ENCODE peak calls at places on chromosome 12, in four cellular contexts. Y, R, K and I are unnamed samples.

GRCh38 chr12:132392389-132393244 is 63.2 kb upstream of the GALNT9 start:
- DNase-seq in Y (no peak), R (no peak), K (no peak), I (no peak)

GRCh38 chr12:115185529-115185928 is 501.6 kb upstream of the TBX3 start:
- DNase-seq in Y (no peak), R (no peak), K (no peak), I (no peak)

GRCh38 chr12:1474567-1475153 is 119.7 kb downstream of the FBXL14 start:
- DNase-seq in Y (no peak), R (no peak), K (no peak), I (peak; percentile 64)

GRCh38 chr12:123532808-123533649 is 490 bp downstream of the RILPL1 start:
- DNase-seq in Y (peak; percentile 71), R (peak; percentile 27), K (peak; percentile 54), I (peak; percentile 76)

GRCh38 chr12:43316506-43316905 is 235.5 kb downstream of the ADAMTS20 start:
- DNase-seq in Y (no peak), R (no peak), K (no peak), I (no peak)

GRCh38 chr12:118107026-118107425 is 3.2 kb upstream of the VSIG10 start:
- DNase-seq in Y (no peak), R (peak; percentile 33), K (no peak), I (no peak)

GRCh38 chr12:115160290-115161108 is 476.5 kb upstream of the TBX3 start:
- DNase-seq in Y (no peak), R (no peak), K (no peak), I (no peak)

GRCh38 chr12:88816201-88816600 is 235.9 kb upstream of the KITLG start:
- DNase-seq in Y (no peak), R (no peak), K (no peak), I (no peak)

GRCh38 chr12:122090759-122091535 is 12.4 kb downstream of the MLXIP start:
- DNase-seq in Y (no peak), R (no peak), K (no peak), I (no peak)

GRCh38 chr12:117084405-117085317 is 14.6 kb downstream of the TESC start:
- DNase-seq in Y (no peak), R (peak; percentile 23), K (no peak), I (no peak)

GRCh38 chr12:57993834-57994233 is 52.5 kb downstream of the ATP23 start:
- DNase-seq in Y (no peak), R (no peak), K (no peak), I (no peak)

GRCh38 chr12:122963928-122964240 is 2.4 kb downstream of the ABCB9 start:
- DNase-seq in Y (no peak), R (no peak), K (no peak), I (no peak)

GRCh38 chr12:10497602-10498001 is 8.1 kb upstream of the EIF2S3B start:
- DNase-seq in Y (no peak), R (no peak), K (no peak), I (no peak)

GRCh38 chr12:43812926-43813325 is 6.8 kb upstream of the TWF1 start:
- DNase-seq in Y (no peak), R (no peak), K (no peak), I (no peak)

GRCh38 chr12:121365416-121366062 is 13.3 kb upstream of the ANAPC5 start:
- DNase-seq in Y (no peak), R (no peak), K (peak; percentile 21), I (no peak)

GRCh38 chr12:25004447-25004846 is 55.5 kb upstream of the BCAT1 start:
- DNase-seq in Y (no peak), R (no peak), K (no peak), I (no peak)

GRCh38 chr12:103273645-103274044 is 222.1 kb downstream of the C12orf42 start:
- DNase-seq in Y (no peak), R (no peak), K (no peak), I (no peak)

GRCh38 chr12:124456652-124457152 is 110.7 kb downstream of the NCOR2 start:
- DNase-seq in Y (no peak), R (no peak), K (no peak), I (no peak)

GRCh38 chr12:100926669-100927248 is 132.2 kb downstream of the ANO4 start:
- DNase-seq in Y (peak; percentile 66), R (peak; percentile 25), K (no peak), I (peak; percentile 94)

GRCh38 chr12:132338781-132339180 is 9.4 kb upstream of the GALNT9 start:
- DNase-seq in Y (no peak), R (no peak), K (no peak), I (no peak)

GRCh38 chr12:1003600-1004271 is 12.7 kb downstream of the ERC1 start:
- DNase-seq in Y (no peak), R (peak; percentile 15), K (no peak), I (no peak)

GRCh38 chr12:70638639-70639349 is 1.6 kb upstream of the PTPRB start:
- DNase-seq in Y (no peak), R (no peak), K (no peak), I (no peak)

GRCh38 chr12:7905071-7905470 is 30.9 kb downstream of the SLC2A3 start:
- DNase-seq in Y (no peak), R (no peak), K (no peak), I (no peak)

GRCh38 chr12:14280921-14281320 is 84.6 kb upstream of the ATF7IP start:
- DNase-seq in Y (no peak), R (no peak), K (no peak), I (no peak)

GRCh38 chr12:58640314-58640713 is 280.0 kb downstream of the LRIG3 start:
- DNase-seq in Y (no peak), R (no peak), K (no peak), I (no peak)

GRCh38 chr12:25493682-25494081 is 59.4 kb downstream of the LMNTD1 start:
- DNase-seq in Y (no peak), R (no peak), K (no peak), I (peak; percentile 12)

GRCh38 chr12:112855375-112855774 is 51.4 kb upstream of the OAS1 start:
- DNase-seq in Y (peak; percentile 40), R (peak; percentile 15), K (no peak), I (peak; percentile 80)

GRCh38 chr12:121791671-121792496 is 1.6 kb downstream of the RHOF start:
- DNase-seq in Y (no peak), R (peak; percentile 91), K (no peak), I (no peak)

DNA sequence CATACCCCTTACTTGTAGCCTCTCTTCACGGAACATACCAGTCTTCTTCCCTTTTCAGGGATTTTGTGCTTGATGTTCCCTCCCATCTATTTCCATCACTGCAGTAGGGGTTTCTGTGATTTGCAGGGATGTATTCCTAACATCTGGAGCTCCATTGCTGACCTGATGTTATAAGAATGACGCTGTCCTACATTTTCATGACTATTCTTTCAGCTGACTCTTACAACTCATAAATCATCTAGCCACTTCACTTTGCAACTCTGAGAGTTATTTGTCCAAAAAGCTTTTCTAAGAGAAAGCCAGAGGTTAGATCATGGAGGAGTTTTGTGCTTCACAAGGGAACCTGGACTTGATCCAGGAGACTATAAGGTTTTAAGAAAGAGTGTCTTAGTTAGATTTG is 116.6 kb upstream of the FAR2 start:
- DNase-seq in Y (no peak), R (no peak), K (no peak), I (no peak)
- TF ChIP-seq CREB1 in Y (no peak), R (no peak), K (no peak), I (no peak)

GRCh38 chr12:92108651-92109050 is 37.0 kb downstream of the BTG1 start:
- DNase-seq in Y (no peak), R (no peak), K (no peak), I (peak; percentile 59)
- TF ChIP-seq CREB1 in Y (no peak), R (no peak), K (no peak), I (no peak)

DNA sequence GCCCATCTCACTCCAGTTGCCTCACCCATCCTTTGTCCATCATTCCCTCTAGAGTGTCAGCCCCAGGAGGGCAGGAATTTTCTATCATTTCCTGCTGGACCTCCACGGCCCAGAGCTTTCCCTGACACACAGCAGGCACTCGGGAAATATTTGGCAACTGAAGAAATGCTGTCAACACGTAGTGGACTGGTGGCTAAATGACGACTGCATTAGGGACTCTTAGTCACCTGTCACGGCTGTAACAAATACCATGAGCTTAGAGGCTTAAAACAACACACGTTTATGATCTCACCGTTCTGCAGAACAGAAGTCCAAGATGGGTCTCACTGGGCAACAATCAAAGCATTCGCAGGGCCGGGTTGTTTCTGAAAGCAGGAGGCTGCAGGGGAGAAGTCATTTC is 91.3 kb downstream of the PHETA1 start:
- DNase-seq in Y (no peak), R (no peak), K (no peak), I (no peak)
- TF ChIP-seq CREB1 in Y (no peak), R (no peak), K (no peak), I (no peak)

GRCh38 chr12:20364501-20364900 is 3.8 kb upstream of the PDE3A start:
- DNase-seq in Y (no peak), R (no peak), K (no peak), I (no peak)
- TF ChIP-seq CREB1 in Y (no peak), R (no peak), K (no peak), I (no peak)

GRCh38 chr12:90299121-90299520 is 590.5 kb upstream of the ATP2B1 start:
- DNase-seq in Y (no peak), R (no peak), K (no peak), I (no peak)
- TF ChIP-seq CREB1 in Y (no peak), R (no peak), K (no peak), I (no peak)

GRCh38 chr12:129372876-129373275 is 519.6 kb downstream of the GLT1D1 start:
- DNase-seq in Y (no peak), R (no peak), K (no peak), I (no peak)
- TF ChIP-seq CREB1 in Y (no peak), R (no peak), K (no peak), I (no peak)

GRCh38 chr12:106711316-106711715 is 63.2 kb upstream of the RIC8B start:
- DNase-seq in Y (no peak), R (no peak), K (no peak), I (no peak)
- TF ChIP-seq CREB1 in Y (no peak), R (no peak), K (no peak), I (no peak)

GRCh38 chr12:13141686-13142085 is 38.2 kb upstream of the GSG1 start:
- DNase-seq in Y (no peak), R (no peak), K (no peak), I (no peak)

GRCh38 chr12:13146539-13146938 is 43.1 kb upstream of the GSG1 start:
- DNase-seq in Y (no peak), R (no peak), K (no peak), I (no peak)

GRCh38 chr12:13142747-13143146 is 39.3 kb upstream of the GSG1 start:
- DNase-seq in Y (no peak), R (no peak), K (no peak), I (no peak)

GRCh38 chr12:13147688-13148531 is 44.4 kb upstream of the GSG1 start:
- DNase-seq in Y (no peak), R (no peak), K (peak; percentile 8), I (no peak)

GRCh38 chr12:13144266-13144828 is 40.9 kb upstream of the GSG1 start:
- DNase-seq in Y (no peak), R (no peak), K (no peak), I (no peak)
- TF ChIP-seq CREB1 in Y (no peak), R (no peak), K (no peak), I (no peak)

DNA sequence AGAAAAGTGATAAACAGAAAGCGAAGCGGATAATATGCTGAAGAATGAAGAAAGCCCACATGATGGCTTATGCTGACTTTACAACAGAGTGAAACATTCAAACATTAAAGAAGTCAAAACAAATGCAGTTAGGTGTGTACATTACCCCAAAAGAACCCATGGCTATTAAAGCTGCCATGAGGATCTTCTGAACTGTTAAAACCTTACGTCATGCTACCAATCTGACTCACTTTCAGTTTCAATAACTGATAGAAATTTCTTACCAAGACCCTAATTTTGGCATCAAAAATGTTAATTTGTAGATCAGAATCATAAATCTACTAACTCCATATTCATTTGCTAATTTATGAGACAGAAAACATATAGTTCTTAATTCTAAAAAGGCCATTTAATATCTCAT is 29.1 kb downstream of the KICS2 start:
- DNase-seq in Y (no peak), R (no peak), K (no peak), I (no peak)
- TF ChIP-seq CREB1 in Y (no peak), R (no peak), K (no peak), I (no peak)